ENCODE peak calls at places on chromosome 7, in five cellular contexts. T is NCI-H1694; D is frontal cortex; L is stimulated activated CD4-positive, alpha-beta T cell treated with anti-CD3 and anti-CD28 coated beads, TNF-alpha, amount 100 ng/mL, for 1 hour; S is activated CD8-positive, alpha-beta memory T cell treated with anti-CD3 and anti-CD28 coated beads for 4 hours. Q is an unnamed sample.

GRCh38 chr7:24812313-24812945 is 55.2 kb upstream of the GSDME start:
- DNase-seq in T (no peak), D (no peak), L (no peak), S (no peak), Q (no peak)

GRCh38 chr7:143497008-143497795 is 19.5 kb downstream of the TAS2R41 start:
- DNase-seq in T (no peak), D (no peak), L (no peak), S (no peak), Q (no peak)

GRCh38 chr7:116671681-116672595 is at the start of gene MET:
- DNase-seq in T (no peak), D (peak), L (no peak), S (no peak), Q (no peak)

GRCh38 chr7:33040803-33041516 is 21.6 kb downstream of the NT5C3A start:
- DNase-seq in T (no peak), D (no peak), L (no peak), S (peak), Q (peak)

GRCh38 chr7:35384761-35385700 is 131.1 kb upstream of the TBX20 start:
- DNase-seq in T (no peak), D (no peak), L (no peak), S (no peak), Q (no peak)

GRCh38 chr7:156002362-156003001 is 190.2 kb upstream of the SHH start:
- DNase-seq in T (no peak), D (no peak), L (no peak), S (no peak), Q (peak)

GRCh38 chr7:28682136-28682535 is 269.8 kb downstream of the CREB5 start:
- DNase-seq in T (no peak), D (no peak), L (no peak), S (no peak), Q (no peak)

GRCh38 chr7:17584822-17585221 is 286.4 kb downstream of the AHR start:
- DNase-seq in T (no peak), D (no peak), L (no peak), S (no peak), Q (no peak)

GRCh38 chr7:30923009-30923773 is 11.5 kb downstream of the AQP1 start:
- DNase-seq in T (no peak), D (no peak), L (no peak), S (no peak), Q (peak)

GRCh38 chr7:44531421-44532380 is 9.4 kb downstream of the NPC1L1 start:
- DNase-seq in T (no peak), D (no peak), L (no peak), S (no peak), Q (no peak)

GRCh38 chr7:70834424-70834823 is 297.5 kb upstream of the GALNT17 start:
- DNase-seq in T (no peak), D (no peak), L (no peak), S (no peak), Q (no peak)

GRCh38 chr7:37505750-37506353 is 57.2 kb upstream of the ELMO1 start:
- DNase-seq in T (no peak), D (no peak), L (no peak), S (no peak), Q (no peak)

GRCh38 chr7:42495251-42495650 is 258.2 kb upstream of the GLI3 start:
- DNase-seq in T (no peak), D (no peak), L (no peak), S (no peak), Q (no peak)

GRCh38 chr7:81460646-81461045 is 309.2 kb downstream of the HGF start:
- DNase-seq in T (no peak), D (no peak), L (no peak), S (no peak), Q (no peak)

GRCh38 chr7:117401293-117402002 is 25.8 kb downstream of the ASZ1 start:
- DNase-seq in T (no peak), D (no peak), L (no peak), S (no peak), Q (no peak)

GRCh38 chr7:125256446-125256845 is 326.8 kb upstream of the POT1 start:
- DNase-seq in T (no peak), D (no peak), L (no peak), S (no peak), Q (no peak)

GRCh38 chr7:12866237-12866636 is 178.8 kb downstream of the ARL4A start:
- DNase-seq in T (no peak), D (no peak), L (no peak), S (no peak), Q (no peak)

GRCh38 chr7:116269466-116269865 is 59.1 kb downstream of the TES start:
- DNase-seq in T (no peak), D (no peak), L (no peak), S (no peak), Q (no peak)

GRCh38 chr7:129571201-129571600 is 40.3 kb upstream of the NRF1 start:
- DNase-seq in T (no peak), D (no peak), L (no peak), S (no peak), Q (no peak)

GRCh38 chr7:156614434-156615264 is 25.9 kb upstream of the RNF32 start:
- DNase-seq in T (no peak), D (no peak), L (no peak), S (no peak), Q (no peak)

GRCh38 chr7:119472398-119473038 is 800.5 kb upstream of the KCND2 start:
- DNase-seq in T (no peak), D (no peak), L (no peak), S (no peak), Q (no peak)

GRCh38 chr7:1045727-1046063 is 1.3 kb downstream of the GPR146 start:
- DNase-seq in T (no peak), D (no peak), L (no peak), S (no peak), Q (no peak)

GRCh38 chr7:102992820-102993531 is 80.2 kb downstream of the LRRC17 start:
- DNase-seq in T (no peak), D (no peak), L (no peak), S (no peak), Q (no peak)

GRCh38 chr7:152979376-152979775 is 219.8 kb downstream of the ACTR3B start:
- DNase-seq in T (no peak), D (no peak), L (no peak), S (no peak), Q (no peak)

GRCh38 chr7:34123316-34123715 is 218.0 kb downstream of the BMPER start:
- DNase-seq in T (no peak), D (no peak), L (no peak), S (no peak), Q (no peak)

GRCh38 chr7:22610871-22611757 is 111.1 kb upstream of the STEAP1B start:
- DNase-seq in T (no peak), D (no peak), L (no peak), S (no peak), Q (no peak)

GRCh38 chr7:100013328-100013676 is 2.1 kb upstream of the ZKSCAN1 start:
- DNase-seq in T (no peak), D (no peak), L (no peak), S (no peak), Q (no peak)

GRCh38 chr7:81447351-81447952 is 322.4 kb downstream of the HGF start:
- DNase-seq in T (peak), D (no peak), L (no peak), S (no peak), Q (no peak)

GRCh38 chr7:36280840-36281812 is 108.5 kb upstream of the ANLN start:
- DNase-seq in T (peak), D (peak), L (no peak), S (no peak), Q (no peak)

GRCh38 chr7:76108540-76109233 is 60.8 kb downstream of the MDH2 start:
- DNase-seq in T (no peak), D (no peak), L (no peak), S (no peak), Q (no peak)

GRCh38 chr7:39407139-39407538 is 159.1 kb upstream of the YAE1 start:
- DNase-seq in T (no peak), D (no peak), L (no peak), S (no peak), Q (no peak)

GRCh38 chr7:5354460-5355279 is 69.0 kb downstream of the TNRC18 start:
- DNase-seq in T (no peak), D (peak), L (no peak), S (no peak), Q (no peak)

Q was measured in central memory CD8-positive, alpha-beta T cell.